ENCODE peak calls at places on chromosomes 5 and 9, in five cellular contexts. I is tibial artery, W is nephron progenitor cell, K is AG08396, P is GM13977. R is an unnamed sample.

GRCh38 chr9:134224827-134225154 is 60.4 kb upstream of the RNU6ATAC start:
- DNase-seq in I (no peak), K (no peak), W (no peak), P (no peak), R (no peak)

GRCh38 chr5:1008451-1009358 is at the start of gene NKD2:
- DNase-seq in P (peak; percentile 91), I (peak; percentile 17), W (peak; percentile 82), K (peak; percentile 86), R (peak; percentile 10)

GRCh38 chr5:132943362-132944022 is 19.9 kb downstream of the AFF4 start:
- DNase-seq in K (no peak), I (no peak), W (no peak), P (no peak), R (no peak)

GRCh38 chr5:146644811-146645210 is 128.8 kb upstream of the GPR151 start:
- DNase-seq in I (no peak), W (no peak), P (no peak), K (no peak), R (no peak)

GRCh38 chr5:1461396-1461795 is 16.2 kb upstream of the SLC6A3 start:
- DNase-seq in K (no peak), I (no peak), W (no peak), P (no peak), R (no peak)

GRCh38 chr9:127968717-127969383 is 11.9 kb downstream of the EEIG1 start:
- DNase-seq in W (no peak), I (peak; percentile 70), P (no peak), K (peak; percentile 88), R (peak; percentile 65)

GRCh38 chr5:58105836-58106235 is 354.1 kb downstream of the PLK2 start:
- DNase-seq in I (no peak), W (no peak), P (no peak), K (no peak), R (no peak)

GRCh38 chr5:42824347-42824976 is 12.8 kb upstream of the SELENOP start:
- DNase-seq in I (no peak), W (no peak), P (no peak), K (no peak), R (no peak)

GRCh38 chr5:98927242-98927987 is 1.4 kb downstream of the CHD1 start:
- DNase-seq in P (peak; percentile 59), W (peak; percentile 18), I (peak; percentile 36), K (peak; percentile 55), R (peak; percentile 59)

GRCh38 chr9:17962747-17963146 is 383.9 kb downstream of the SH3GL2 start:
- DNase-seq in P (no peak), W (no peak), I (no peak), K (no peak), R (peak; percentile 11)

GRCh38 chr5:151881626-151882225 is 42.9 kb downstream of the GLRA1 start:
- DNase-seq in I (no peak), P (no peak), W (no peak), K (no peak), R (no peak)

GRCh38 chr5:72387985-72388384 is 67.8 kb downstream of the PTCD2 start:
- DNase-seq in I (no peak), K (peak; percentile 59), W (no peak), P (no peak), R (no peak)

GRCh38 chr5:169765176-169765575 is 128.1 kb downstream of the DOCK2 start:
- DNase-seq in K (no peak), W (no peak), P (no peak), I (no peak), R (no peak)

GRCh38 chr9:93450817-93451761 is at the start of gene FAM120A:
- DNase-seq in I (peak; percentile 56), K (peak; percentile 92), W (peak; percentile 72), P (peak; percentile 92), R (peak; percentile 79)

GRCh38 chr5:137735531-137736284 is at the start of gene KLHL3:
- DNase-seq in I (peak; percentile 21), W (peak; percentile 66), P (peak; percentile 29), K (peak; percentile 39), R (peak; percentile 41)

GRCh38 chr5:14439087-14439841 is 142.3 kb upstream of the OTULINL start:
- DNase-seq in I (no peak), W (no peak), P (no peak), K (no peak), R (no peak)